ENCODE peak calls at places on chromosomes 3 and 15, in nine cellular contexts. W is tibial artery; M is heart right ventricle; D is GM23248; V is tibial nerve; B is CD8-positive, alpha-beta T cell; C is cardiac muscle cell; O is thoracic aorta; T is naive thymus-derived CD4-positive, alpha-beta T cell. H is an unnamed sample.

GRCh38 chr3:111252795-111253194 is 181.2 kb downstream of the NECTIN3 start:
- DNase-seq in W (no peak), M (no peak), D (peak; percentile 59), V (no peak), B (no peak), C (peak; percentile 59), O (no peak), T (no peak), H (no peak)

GRCh38 chr15:32130823-32131222 is 100.5 kb downstream of the CHRNA7 start:
- DNase-seq in W (no peak), M (no peak), D (no peak), V (no peak), B (no peak), C (no peak), O (no peak), T (no peak), H (no peak)

GRCh38 chr15:90097475-90097874 is 4.8 kb downstream of the IDH2 start:
- DNase-seq in W (no peak), M (no peak), D (no peak), V (no peak), B (peak; percentile 51), C (no peak), O (no peak), T (no peak), H (no peak)

GRCh38 chr3:29057326-29057725 is 223.5 kb upstream of the RBMS3 start:
- DNase-seq in W (no peak), M (no peak), D (peak; percentile 85), V (no peak), B (no peak), C (peak; percentile 69), O (no peak), T (no peak), H (no peak)

GRCh38 chr3:157518881-157519280 is 15.7 kb upstream of the VEPH1 start:
- DNase-seq in W (no peak), M (no peak), D (no peak), V (no peak), B (no peak), C (no peak), O (no peak), T (no peak), H (no peak)

GRCh38 chr3:128922804-128923459 is 43.5 kb downstream of the ACAD9 start:
- DNase-seq in W (peak; percentile 25), M (no peak), D (no peak), V (no peak), B (peak; percentile 31), C (no peak), O (no peak), T (no peak), H (no peak)

GRCh38 chr15:90845201-90845949 is 23.0 kb upstream of the FURIN start:
- DNase-seq in W (no peak), M (no peak), D (peak; percentile 98), V (no peak), B (no peak), C (peak; percentile 67), O (no peak), T (no peak), H (no peak)

GRCh38 chr3:194404365-194405140 is 5.5 kb upstream of the GP5 start:
- DNase-seq in W (no peak), M (peak; percentile 48), D (peak; percentile 74), V (no peak), B (no peak), C (peak; percentile 75), O (no peak), T (no peak), H (no peak)

GRCh38 chr3:50369271-50369670 is 9.9 kb upstream of the TMEM115 start:
- DNase-seq in W (no peak), M (no peak), D (no peak), V (no peak), B (no peak), C (no peak), O (no peak), T (no peak), H (no peak)

GRCh38 chr3:50364573-50365079 is 5.3 kb upstream of the TMEM115 start:
- DNase-seq in W (no peak), M (no peak), D (peak; percentile 53), V (no peak), B (no peak), C (no peak), O (no peak), T (peak; percentile 24), H (no peak)

GRCh38 chr3:50365080-50365841 is 5.9 kb upstream of the TMEM115 start:
- DNase-seq in W (peak; percentile 89), M (peak; percentile 80), D (peak; percentile 82), V (peak; percentile 72), B (peak; percentile 89), C (peak; percentile 76), O (peak; percentile 65), T (peak; percentile 82), H (peak; percentile 94)

GRCh38 chr3:50370594-50370993 is 11.3 kb upstream of the TMEM115 start:
- DNase-seq in W (no peak), M (no peak), D (peak; percentile 42), V (no peak), B (no peak), C (peak; percentile 69), O (no peak), T (no peak), H (no peak)

DNA sequence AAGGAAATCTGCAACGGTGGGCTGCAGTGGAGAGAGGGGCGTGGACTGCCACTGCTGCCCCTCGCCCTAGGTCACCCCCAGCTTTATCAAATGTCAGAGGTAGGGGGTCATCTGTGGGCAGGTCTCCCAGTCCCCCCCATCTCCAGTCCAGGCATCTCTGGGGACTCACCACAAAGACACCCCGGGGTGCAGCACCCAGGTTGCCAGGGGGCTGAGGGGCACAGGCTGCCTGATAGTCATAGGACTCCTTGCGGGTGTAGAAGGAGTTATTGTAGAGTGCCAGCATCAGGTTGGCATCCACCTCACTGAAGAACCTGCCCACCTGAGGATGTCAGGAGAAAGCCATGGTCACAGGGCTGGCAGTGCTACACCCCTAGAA is 6.5 kb upstream of the TMEM115 start:
- DNase-seq in W (no peak), M (no peak), D (no peak), V (no peak), B (no peak), C (no peak), O (no peak), T (no peak), H (no peak)
- H3K9me3 ChIP-seq in W (no peaks in the 10 kb centered on the region), M (no peaks in the 10 kb centered on the region), D (no peaks in the 10 kb centered on the region), V (no peaks in the 10 kb centered on the region), B (no peaks in the 10 kb centered on the region), C (no peaks in the 10 kb centered on the region), O (no peaks in the 10 kb centered on the region), T (no peaks in the 10 kb centered on the region), H (no peaks in the 10 kb centered on the region)

DNA sequence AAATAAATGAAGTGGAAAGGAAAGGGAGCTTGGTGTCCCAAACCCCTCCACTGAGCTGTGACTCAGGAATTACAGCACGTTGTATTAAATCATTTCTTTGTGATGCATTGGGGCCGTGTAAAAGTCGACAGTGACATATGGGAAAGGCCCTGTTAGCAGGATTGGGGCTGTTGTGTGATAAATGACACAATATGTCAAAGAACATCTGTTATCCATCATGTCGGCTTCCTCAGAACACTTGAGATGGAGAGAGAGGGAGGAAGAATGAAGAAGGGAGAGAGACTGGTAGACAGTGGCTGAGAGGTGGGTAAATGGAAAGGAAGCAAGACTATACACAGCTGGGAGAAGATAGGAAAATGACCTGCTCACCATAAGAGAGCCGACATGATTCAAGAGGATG is 366.1 kb downstream of the AGBL1 start:
- DNase-seq in W (no peak), M (no peak), D (no peak), V (no peak), B (no peak), C (no peak), O (no peak), T (no peak), H (no peak)
- H3K9me3 ChIP-seq in W (no peaks in the 10 kb centered on the region), M (no peaks in the 10 kb centered on the region), D (peaks cover 3% of the 10 kb centered on the region), V (no peaks in the 10 kb centered on the region), B (no peaks in the 10 kb centered on the region), C (no peaks in the 10 kb centered on the region), O (no peaks in the 10 kb centered on the region), T (no peaks in the 10 kb centered on the region), H (no peaks in the 10 kb centered on the region)

GRCh38 chr3:180882115-180882514 is 30.4 kb upstream of the FXR1 start:
- DNase-seq in W (no peak), M (no peak), D (no peak), V (no peak), B (no peak), C (no peak), O (no peak), T (no peak), H (no peak)

DNA sequence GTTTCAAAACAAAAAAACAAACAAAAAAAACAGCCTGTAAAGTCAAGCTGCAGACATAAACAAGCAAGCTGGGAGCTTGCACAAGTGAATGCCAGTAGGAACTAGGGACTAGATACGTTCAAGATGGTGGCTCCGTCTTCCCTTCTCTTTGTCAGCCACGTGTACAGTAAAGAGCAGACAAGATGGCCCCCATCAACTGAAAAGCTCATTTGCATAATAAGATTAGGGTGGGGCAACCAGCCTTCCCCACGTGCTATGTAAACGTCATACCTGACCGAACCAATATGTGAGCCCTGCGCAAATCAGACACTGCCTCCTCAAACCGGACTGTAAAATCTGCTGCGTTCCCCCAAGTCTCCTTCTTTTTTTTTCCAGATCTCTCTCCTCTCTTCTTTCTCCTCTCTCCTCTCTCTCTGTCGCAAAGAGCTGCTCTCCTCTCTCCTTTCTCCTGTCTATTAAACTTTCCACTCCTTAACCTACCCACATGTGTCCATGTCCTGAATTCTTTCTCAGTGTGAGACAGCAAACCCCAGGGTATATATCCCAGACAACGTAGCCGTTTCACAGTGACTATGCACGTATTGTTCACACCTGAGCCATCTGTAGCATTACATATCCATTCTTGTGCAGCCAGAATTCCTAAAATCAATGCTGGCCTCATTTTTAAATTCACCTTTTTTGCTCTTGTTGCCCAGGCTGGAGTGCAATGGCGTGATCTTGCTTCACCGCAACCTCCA is 31.2 kb upstream of the FXR1 start:
- DNase-seq in W (no peak), M (no peak), D (no peak), V (no peak), B (no peak), C (no peak), O (no peak), T (no peak), H (no peak)
- H3K9me3 ChIP-seq in W (no peaks in the 10 kb centered on the region), M (no peaks in the 10 kb centered on the region), D (no peaks in the 10 kb centered on the region), V (no peaks in the 10 kb centered on the region), B (no peaks in the 10 kb centered on the region), C (no peaks in the 10 kb centered on the region), O (no peaks in the 10 kb centered on the region), T (no peaks in the 10 kb centered on the region), H (no peaks in the 10 kb centered on the region)

GRCh38 chr15:25188051-25188450 is 233.3 kb downstream of the SNRPN start:
- DNase-seq in W (peak; percentile 53), M (no peak), D (no peak), V (no peak), B (no peak), C (no peak), O (no peak), T (no peak), H (no peak)

GRCh38 chr15:25188551-25189101 is 233.8 kb downstream of the SNRPN start:
- DNase-seq in W (no peak), M (no peak), D (no peak), V (no peak), B (no peak), C (no peak), O (no peak), T (no peak), H (no peak)

GRCh38 chr15:25186906-25187645 is 232.3 kb downstream of the SNRPN start:
- DNase-seq in W (peak; percentile 62), M (no peak), D (no peak), V (no peak), B (no peak), C (no peak), O (no peak), T (no peak), H (no peak)

GRCh38 chr15:25192651-25193050 is 237.9 kb downstream of the SNRPN start:
- DNase-seq in W (no peak), M (no peak), D (no peak), V (no peak), B (no peak), C (no peak), O (no peak), T (no peak), H (no peak)

DNA sequence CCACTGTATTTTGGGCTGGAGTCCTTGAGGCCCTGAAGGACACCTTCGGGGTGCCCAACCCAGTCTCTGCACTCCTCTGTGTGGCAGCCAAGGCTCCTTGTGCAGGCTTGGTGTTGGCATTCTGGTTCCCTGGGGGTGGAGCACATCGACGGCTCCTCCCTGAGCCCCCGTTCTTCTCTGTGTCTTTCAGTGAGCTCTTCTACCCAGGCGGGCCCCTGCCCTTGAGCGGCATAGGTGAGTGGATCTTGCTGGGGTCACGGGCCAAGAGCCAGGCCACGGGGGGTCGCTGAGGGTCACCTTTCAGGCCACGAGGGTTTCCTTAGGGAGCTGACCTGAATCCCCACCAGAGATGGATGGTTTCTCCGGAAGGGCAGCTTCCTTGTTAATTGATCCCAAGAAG is 234.8 kb downstream of the SNRPN start:
- DNase-seq in W (no peak), M (no peak), D (no peak), V (no peak), B (no peak), C (no peak), O (no peak), T (no peak), H (no peak)
- H3K9me3 ChIP-seq in W (peaks cover 53% of the 10 kb centered on the region), M (no peaks in the 10 kb centered on the region), D (no peaks in the 10 kb centered on the region), V (no peaks in the 10 kb centered on the region), B (no peaks in the 10 kb centered on the region), C (no peaks in the 10 kb centered on the region), O (peaks cover 5% of the 10 kb centered on the region), T (peaks cover 66% of the 10 kb centered on the region), H (no peaks in the 10 kb centered on the region)